ENCODE peak calls at places on chromosome 7, in four cellular contexts. A is heart left ventricle, K is A549, V is cardiac fibroblast. L is an unnamed sample.

GRCh38 chr7:92888-93672 is 99.3 kb upstream of the FAM20C start:
- DNase-seq in A (no peak), V (no peak), K (no peak), L (no peak)

GRCh38 chr7:155237297-155237696 is 60.4 kb upstream of the INSIG1 start:
- DNase-seq in A (no peak), V (no peak), K (no peak), L (no peak)

GRCh38 chr7:131404226-131404911 is 76.7 kb downstream of the MKLN1 start:
- DNase-seq in K (no peak), A (no peak), V (no peak), L (no peak)

GRCh38 chr7:73341877-73342276 is 13.9 kb downstream of the FKBP6 start:
- DNase-seq in V (peak; percentile 82), K (peak; percentile 38), A (no peak), L (peak; percentile 88)

GRCh38 chr7:155765458-155765857 is 46.8 kb downstream of the SHH start:
- DNase-seq in A (no peak), V (no peak), K (no peak), L (no peak)

GRCh38 chr7:136174477-136174876 is 197.3 kb upstream of the MTPN start:
- DNase-seq in V (no peak), A (no peak), K (no peak), L (no peak)

GRCh38 chr7:92827464-92827863 is 8.9 kb downstream of the CDK6 start:
- DNase-seq in A (no peak), K (peak; percentile 27), V (no peak), L (no peak)

GRCh38 chr7:107201795-107202450 is 33.1 kb downstream of the HBP1 start:
- DNase-seq in V (peak; percentile 46), A (peak; percentile 71), K (peak; percentile 51), L (peak; percentile 31)

GRCh38 chr7:79459381-79459780 is 5.9 kb upstream of the MAGI2 start:
- DNase-seq in K (no peak), V (no peak), A (no peak), L (peak; percentile 61)

GRCh38 chr7:124716894-124717293 is 48.7 kb downstream of the GPR37 start:
- DNase-seq in A (no peak), K (no peak), V (no peak), L (no peak)

GRCh38 chr7:138396251-138397070 is 63.6 kb upstream of the TRIM24 start:
- DNase-seq in V (no peak), K (peak; percentile 19), A (no peak), L (no peak)

GRCh38 chr7:64873517-64873916 is 29.6 kb upstream of the ZNF273 start:
- DNase-seq in K (no peak), V (no peak), A (no peak), L (no peak)

GRCh38 chr7:111710839-111711380 is 148.6 kb upstream of the IMMP2L start:
- DNase-seq in K (no peak), V (no peak), A (no peak), L (no peak)

GRCh38 chr7:78260826-78261225 is 462.3 kb downstream of the PHTF2 start:
- DNase-seq in V (peak; percentile 12), A (no peak), K (no peak), L (no peak)

GRCh38 chr7:1544178-1544895 is 11.7 kb downstream of the TMEM184A start:
- DNase-seq in V (no peak), A (no peak), K (peak; percentile 74), L (no peak)
- H3K4me3 ChIP-seq in V (no peak overlapping the region), A (no peak overlapping the region), K (no peak overlapping the region), L (no peak overlapping the region)

DNA sequence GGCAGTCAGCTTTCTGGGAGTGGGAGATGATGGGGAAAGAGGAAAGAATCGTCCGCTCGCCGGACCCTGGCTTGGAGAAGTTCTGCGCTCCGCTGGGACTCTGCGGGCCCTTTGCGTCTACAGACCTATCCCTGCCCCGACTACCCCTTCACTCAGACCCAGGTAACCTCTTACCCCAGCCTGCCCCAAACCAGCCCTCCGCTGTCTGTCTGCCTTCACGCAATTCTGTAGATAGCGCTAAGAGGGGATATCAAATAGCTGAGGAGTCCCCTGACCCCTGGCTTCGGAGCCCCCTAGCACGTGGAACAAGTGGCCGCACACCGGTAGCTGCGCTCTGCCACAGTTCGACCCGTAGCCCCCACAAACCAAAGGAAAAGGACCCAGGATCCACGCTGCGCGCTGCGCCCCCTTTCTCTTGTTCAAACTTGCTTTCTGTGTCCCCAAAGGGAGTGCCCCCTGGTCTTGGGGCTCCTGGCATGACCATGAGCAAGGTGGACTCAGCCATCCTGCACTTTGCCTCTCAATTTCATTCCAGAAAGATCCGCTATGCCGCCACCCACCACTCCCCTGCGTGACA is 7.0 kb downstream of the HOXA4 start:
- DNase-seq in V (no peak), A (no peak), K (no peak), L (no peak)
- H3K4me3 ChIP-seq in V (no peak overlapping the region), A (no peak overlapping the region), K (peak overlapping the region; percentile 57), L (no peak overlapping the region)

DNA sequence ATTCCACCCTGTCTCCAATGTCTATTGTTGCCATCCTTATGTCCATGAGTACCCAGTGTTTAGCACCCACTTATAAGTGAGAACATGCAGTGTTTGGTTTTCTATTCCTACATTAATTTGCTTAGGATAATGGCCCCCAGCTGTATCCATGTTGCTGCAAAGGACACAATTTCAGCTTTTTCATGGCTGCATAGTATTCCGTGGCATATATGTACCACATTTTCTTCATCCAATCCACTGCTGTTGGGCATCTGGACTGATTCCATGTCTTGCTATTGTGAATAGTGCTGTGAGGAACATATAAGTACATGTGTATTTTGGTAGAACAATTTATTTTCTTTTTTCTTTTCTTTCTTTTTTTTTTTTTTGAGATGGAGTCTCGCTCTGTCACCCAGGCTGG is 68.2 kb downstream of the TMEM178B start:
- DNase-seq in K (no peak), A (no peak), V (no peak), L (no peak)
- H3K4me3 ChIP-seq in K (no peak overlapping the region), A (no peak overlapping the region), V (no peak overlapping the region), L (no peak overlapping the region)

GRCh38 chr7:2171855-2172254 is 60.9 kb downstream of the MAD1L1 start:
- DNase-seq in V (no peak), K (no peak), A (no peak), L (no peak)

GRCh38 chr7:2169923-2170575 is 62.7 kb downstream of the MAD1L1 start:
- DNase-seq in V (no peak), A (no peak), K (no peak), L (no peak)

GRCh38 chr7:2173184-2173827 is 59.4 kb downstream of the MAD1L1 start:
- DNase-seq in V (no peak), A (no peak), K (no peak), L (no peak)

GRCh38 chr7:2170576-2171521 is 61.9 kb downstream of the MAD1L1 start:
- DNase-seq in K (no peak), A (no peak), V (no peak), L (no peak)

DNA sequence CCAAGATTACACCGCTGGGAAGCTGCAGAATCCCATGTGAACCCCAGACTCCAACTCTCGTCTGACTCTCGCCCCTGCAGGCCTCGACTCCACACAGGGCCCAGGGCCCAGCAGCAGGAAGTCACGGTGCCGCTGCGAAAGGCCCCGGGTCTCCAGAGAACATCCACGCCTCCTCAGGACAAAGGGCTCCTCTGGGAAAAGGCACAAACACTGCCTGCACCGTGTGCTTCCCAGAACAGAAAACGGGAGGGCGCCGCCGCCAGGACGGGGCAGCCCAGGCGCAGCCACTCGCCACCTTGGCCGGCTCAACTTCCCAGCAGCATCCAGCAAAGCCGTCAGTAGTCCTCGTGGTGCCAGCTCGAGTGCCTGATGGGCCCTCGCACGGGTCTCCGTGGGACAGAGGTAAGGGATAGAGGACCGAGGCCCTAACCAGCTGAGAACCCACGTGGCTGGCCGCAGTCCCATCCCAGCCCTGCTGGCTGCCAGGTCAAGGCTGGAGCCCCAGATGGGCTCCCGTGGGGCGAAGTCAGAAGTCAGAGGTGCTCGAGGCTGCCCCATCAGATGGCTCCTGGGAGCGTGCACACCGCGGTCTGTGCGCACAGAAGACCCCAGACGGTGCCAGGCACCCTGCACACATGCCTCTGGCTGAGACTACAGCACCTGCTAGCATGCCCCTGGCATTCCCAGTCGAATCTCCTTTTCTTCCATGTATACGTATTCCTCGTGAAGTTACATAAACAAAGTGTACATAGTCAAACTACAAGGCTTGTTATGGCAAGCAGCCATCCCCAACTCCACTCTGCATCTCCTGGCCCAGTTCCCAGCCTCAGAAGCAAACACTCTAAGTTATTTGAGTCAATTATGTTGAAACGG is 60.2 kb downstream of the MAD1L1 start:
- DNase-seq in A (no peak), V (peak; percentile 88), K (peak; percentile 52), L (peak; percentile 93)
- H3K4me3 ChIP-seq in A (no peak overlapping the region), V (no peak overlapping the region), K (no peak overlapping the region), L (no peak overlapping the region)

GRCh38 chr7:1125603-1125969 is 34.4 kb downstream of the ZFAND2A start:
- DNase-seq in V (no peak), A (no peak), K (no peak), L (no peak)
- H3K4me3 ChIP-seq in V (no peak overlapping the region), A (no peak overlapping the region), K (no peak overlapping the region), L (no peak overlapping the region)

DNA sequence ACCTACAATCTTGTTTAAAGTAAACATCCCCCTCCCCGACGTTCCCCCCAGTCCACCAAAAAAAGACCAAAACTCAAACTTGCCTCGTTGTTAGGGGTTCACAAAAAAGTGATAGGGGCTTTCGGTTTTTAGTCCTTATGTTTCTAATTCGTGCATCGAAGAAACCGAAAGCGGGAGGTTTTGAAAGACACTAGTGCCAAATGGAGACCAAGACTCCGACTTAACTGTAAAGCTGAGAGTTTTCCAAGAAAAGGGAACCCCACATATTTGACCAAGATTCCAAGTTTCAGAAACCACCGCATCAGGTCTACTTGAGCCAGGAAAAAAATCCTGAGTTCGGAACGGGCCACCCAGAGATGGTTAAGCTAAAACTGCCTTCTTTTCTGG is 534 bp downstream of the PSMA2 start:
- DNase-seq in K (no peak), V (peak; percentile 24), A (no peak), L (no peak)
- H3K4me3 ChIP-seq in K (peak overlapping the region; percentile 85), V (peak overlapping the region; percentile 96), A (peak overlapping the region; percentile 75), L (peak overlapping the region; percentile 99)

GRCh38 chr7:47329320-47329926 is 252.5 kb downstream of the TNS3 start:
- DNase-seq in K (no peak), V (peak; percentile 46), A (peak; percentile 54), L (no peak)

GRCh38 chr7:47327698-47328391 is 254.1 kb downstream of the TNS3 start:
- DNase-seq in A (peak; percentile 95), K (no peak), V (peak; percentile 81), L (peak; percentile 75)

GRCh38 chr7:47327306-47327697 is 254.6 kb downstream of the TNS3 start:
- DNase-seq in K (no peak), A (no peak), V (peak; percentile 46), L (peak; percentile 31)

GRCh38 chr7:47330026-47330425 is 251.9 kb downstream of the TNS3 start:
- DNase-seq in A (no peak), K (no peak), V (no peak), L (no peak)

GRCh38 chr7:47328392-47329319 is 253.3 kb downstream of the TNS3 start:
- DNase-seq in A (peak; percentile 45), V (no peak), K (no peak), L (no peak)
- H3K4me3 ChIP-seq in A (peak overlapping the region; percentile 45), V (peak overlapping the region; percentile 57), K (no peak overlapping the region), L (peak overlapping the region; percentile 33)

L was measured in fibroblast of mammary gland.